ENCODE peak calls at places on chromosome 11, in nine cellular contexts. H is neural crest cell, R is lower lobe of right lung, Y is body of pancreas, K is astrocyte of the spinal cord, L is left ventricle myocardium inferior, G is lower leg skin, N is HFF-Myc, I is fibroblast of mammary gland. J is an unnamed sample.
A peak's percentile ranks its signal among the peaks of the same experiment; 100 is the strongest.

GRCh38 chr11:119693253-119693815 is 35.7 kb downstream of the NECTIN1 start:
- DNase-seq in G (no peak), Y (no peak), I (no peak), N (no peak), L (no peak), K (no peak), H (no peak), R (no peak), J (peak; percentile 62)

GRCh38 chr11:77542296-77542695 is 47.5 kb upstream of the AQP11 start:
- DNase-seq in H (no peak), L (no peak), I (peak; percentile 69), N (no peak), G (no peak), Y (no peak), R (no peak), K (peak; percentile 37), J (no peak)

GRCh38 chr11:104164028-104164520 is at the start of gene PDGFD:
- DNase-seq in L (peak; percentile 64), I (peak; percentile 69), G (peak; percentile 93), H (peak; percentile 65), N (peak; percentile 37), K (peak; percentile 59), Y (peak; percentile 78), R (peak; percentile 59), J (peak; percentile 54)

GRCh38 chr11:72358461-72359405 is 75.6 kb downstream of the CLPB start:
- DNase-seq in I (no peak), K (no peak), G (no peak), N (no peak), R (no peak), Y (no peak), H (no peak), L (no peak), J (no peak)

GRCh38 chr11:75480890-75481190 is 44.9 kb downstream of the GDPD5 start:
- DNase-seq in Y (no peak), R (no peak), K (no peak), I (no peak), L (no peak), H (no peak), G (no peak), N (no peak), J (no peak)

GRCh38 chr11:6438979-6439571 is 1.7 kb downstream of the HPX start:
- DNase-seq in K (peak; percentile 40), I (peak; percentile 69), L (no peak), N (peak; percentile 42), H (peak; percentile 29), R (no peak), G (no peak), Y (peak; percentile 68), J (no peak)

GRCh38 chr11:104522650-104523049 is 358.7 kb upstream of the PDGFD start:
- DNase-seq in H (no peak), N (no peak), R (no peak), K (no peak), G (no peak), Y (peak; percentile 73), L (no peak), I (peak; percentile 33), J (no peak)

GRCh38 chr11:92325416-92325815 is 100.8 kb downstream of the FAT3 start:
- DNase-seq in Y (no peak), K (no peak), I (no peak), H (no peak), R (no peak), N (no peak), L (no peak), G (no peak), J (no peak)

GRCh38 chr11:128848815-128849455 is 18.2 kb downstream of the KCNJ1 start:
- DNase-seq in K (peak; percentile 22), Y (peak; percentile 67), L (peak; percentile 51), G (no peak), R (peak; percentile 74), H (peak; percentile 78), I (peak; percentile 26), N (no peak), J (peak; percentile 80)

GRCh38 chr11:35276396-35276795 is 137.4 kb downstream of the CD44 start:
- DNase-seq in G (peak; percentile 87), L (no peak), K (peak; percentile 13), R (no peak), H (no peak), Y (peak; percentile 51), N (no peak), I (peak; percentile 46), J (no peak)

GRCh38 chr11:9657531-9657930 is 6.3 kb upstream of the SWAP70 start:
- DNase-seq in N (no peak), R (no peak), K (no peak), Y (no peak), H (no peak), L (no peak), I (no peak), G (no peak), J (no peak)

GRCh38 chr11:10351768-10352641 is 47.1 kb downstream of the ADM start:
- DNase-seq in H (peak; percentile 19), Y (peak; percentile 68), R (no peak), K (peak; percentile 82), G (no peak), N (no peak), L (peak; percentile 60), I (peak; percentile 89), J (no peak)

GRCh38 chr11:117188620-117189081 is 10.1 kb downstream of the SIDT2 start:
- DNase-seq in N (no peak), I (no peak), R (peak; percentile 83), L (no peak), Y (peak; percentile 13), K (no peak), G (peak; percentile 87), H (no peak), J (no peak)

GRCh38 chr11:117528061-117528780 is 200.6 kb downstream of the CEP164 start:
- DNase-seq in G (no peak), L (no peak), H (no peak), R (no peak), N (no peak), K (peak; percentile 7), Y (no peak), I (no peak), J (no peak)

GRCh38 chr11:74773481-74773880 is 24.8 kb downstream of the RNF169 start:
- DNase-seq in N (no peak), G (no peak), I (no peak), H (no peak), K (peak; percentile 10), Y (no peak), L (no peak), R (no peak), J (no peak)

GRCh38 chr11:121563003-121563402 is 110.2 kb upstream of the SORL1-AS1 start:
- DNase-seq in G (no peak), Y (no peak), I (no peak), K (no peak), L (no peak), R (no peak), N (no peak), H (no peak), J (no peak)

GRCh38 chr11:42085736-42086135 is 626.3 kb upstream of the LRRC4C start:
- DNase-seq in H (no peak), I (no peak), G (no peak), K (no peak), R (no peak), N (no peak), L (no peak), Y (no peak), J (no peak)
- TF ChIP-seq CTCF in H (no peak), I (no peak), G (no peak), K (no peak), R (no peak), N (no peak), L (no peak), Y (no peak), J (no peak)

DNA sequence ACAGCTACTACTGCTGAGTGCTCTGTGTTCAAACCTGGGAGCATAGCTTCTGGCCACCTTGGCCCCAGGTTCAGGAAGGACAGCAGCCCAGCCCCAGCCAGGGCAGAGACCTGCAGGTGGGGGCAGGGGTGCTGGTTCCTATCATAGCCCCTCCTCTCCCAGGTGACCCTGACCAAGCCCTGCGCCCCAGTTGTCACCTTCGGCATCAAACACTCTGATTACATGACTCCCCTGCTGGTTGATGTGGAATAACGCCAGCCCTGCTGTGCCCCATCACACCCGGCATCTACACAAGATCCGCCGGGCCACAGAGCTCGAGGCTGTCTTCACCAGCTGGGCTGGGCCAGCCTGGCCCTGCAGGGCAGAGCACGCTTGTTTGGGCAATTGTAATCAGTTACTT is 6.9 kb downstream of the SCGB1C1 start:
- DNase-seq in L (no peak), G (peak; percentile 79), K (no peak), I (no peak), H (no peak), Y (peak; percentile 12), N (no peak), R (peak; percentile 35), J (no peak)
- TF ChIP-seq CTCF in L (no peak), G (no peak), K (no peak), I (no peak), H (no peak), Y (no peak), N (no peak), R (no peak), J (no peak)

GRCh38 chr11:44787070-44787469 is 60.3 kb downstream of the TSPAN18 start:
- DNase-seq in L (no peak), I (no peak), H (no peak), G (no peak), Y (no peak), K (no peak), N (no peak), R (no peak), J (no peak)

GRCh38 chr11:44787981-44788380 is 61.2 kb downstream of the TSPAN18 start:
- DNase-seq in N (no peak), I (no peak), L (no peak), H (no peak), Y (no peak), K (no peak), R (no peak), G (no peak), J (no peak)

GRCh38 chr11:44784784-44785183 is 58.0 kb downstream of the TSPAN18 start:
- DNase-seq in K (no peak), H (no peak), L (no peak), I (no peak), Y (no peak), G (no peak), R (no peak), N (no peak), J (no peak)

GRCh38 chr11:44784438-44784760 is 57.6 kb downstream of the TSPAN18 start:
- DNase-seq in H (no peak), Y (no peak), L (no peak), R (peak; percentile 26), K (no peak), N (no peak), G (no peak), I (no peak), J (no peak)

GRCh38 chr11:44785856-44786606 is 59.3 kb downstream of the TSPAN18 start:
- DNase-seq in Y (no peak), H (no peak), K (no peak), R (no peak), I (no peak), G (no peak), L (no peak), N (no peak), J (no peak)
- TF ChIP-seq CTCF in Y (no peak), H (peak; percentile 40), K (no peak), R (peak; percentile 7), I (no peak), G (no peak), L (peak; percentile 31), N (peak; percentile 29), J (no peak)

DNA sequence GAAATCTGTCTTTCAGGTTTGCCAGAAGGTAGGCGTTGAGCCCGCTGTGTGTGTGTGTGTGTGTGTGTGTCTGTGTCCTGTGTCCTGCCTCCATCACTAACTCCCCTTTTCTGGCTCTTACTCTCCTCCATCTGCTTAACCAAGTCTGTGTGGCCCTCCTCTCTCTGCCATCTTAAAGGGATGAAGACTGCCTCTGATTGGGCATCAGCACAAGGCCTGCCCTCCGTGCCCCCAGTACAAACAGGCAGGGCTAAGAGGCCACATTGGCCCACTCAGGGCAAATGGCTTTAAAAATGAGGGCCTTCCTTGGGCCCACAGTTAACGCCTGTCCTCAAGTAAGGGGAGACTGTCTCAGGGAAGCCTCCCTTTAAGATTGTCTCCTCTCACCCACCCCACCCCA is 10.9 kb downstream of the RCOR2 start:
- DNase-seq in K (no peak), L (no peak), G (no peak), H (no peak), I (no peak), N (no peak), R (no peak), Y (no peak), J (no peak)
- TF ChIP-seq CTCF in K (no peak), L (no peak), G (no peak), H (no peak), I (no peak), N (no peak), R (no peak), Y (no peak), J (no peak)